ENCODE peak calls at places on chromosomes 5 and 9, in four cellular contexts. E is GM12878, F is SK-N-SH, H is K562. D is an unnamed sample.

GRCh38 chr9:10875752-10876151 is 262.9 kb upstream of the PTPRD start:
- DNase-seq in E (no peak), F (no peak), H (no peak), D (no peak)

GRCh38 chr5:136208946-136209345 is 16.0 kb upstream of the SMIM32 start:
- DNase-seq in E (no peak), F (no peak), H (no peak), D (no peak)

GRCh38 chr5:139710370-139711066 is 62.4 kb downstream of the CXXC5 start:
- DNase-seq in E (no peak), F (peak; percentile 83), H (peak; percentile 86), D (peak; percentile 70)

GRCh38 chr9:36854751-36855150 is 179.3 kb downstream of the PAX5 start:
- DNase-seq in E (no peak), F (no peak), H (no peak), D (no peak)

GRCh38 chr5:8907168-8907868 is 638.6 kb downstream of the SEMA5A start:
- DNase-seq in E (no peak), F (no peak), H (no peak), D (no peak)

GRCh38 chr5:1164696-1165630 is 36.4 kb upstream of the SLC6A19 start:
- DNase-seq in E (no peak), F (no peak), H (no peak), D (no peak)

GRCh38 chr5:134840811-134841210 is 5.0 kb upstream of the C5orf24 start:
- DNase-seq in E (no peak), F (no peak), H (no peak), D (no peak)

GRCh38 chr9:92961627-92962302 is 14.4 kb downstream of the FGD3 start:
- DNase-seq in E (no peak), F (no peak), H (no peak), D (no peak)

GRCh38 chr5:132824426-132824825 is 6.0 kb downstream of the SHROOM1 start:
- DNase-seq in E (no peak), F (no peak), H (no peak), D (no peak)

GRCh38 chr9:33211695-33212393 is 28.1 kb upstream of the SPINK4 start:
- DNase-seq in E (no peak), F (no peak), H (no peak), D (peak; percentile 31)

GRCh38 chr5:172178301-172179031 is 9.6 kb downstream of the STK10 start:
- DNase-seq in E (no peak), F (no peak), H (peak; percentile 64), D (no peak)

GRCh38 chr5:172180936-172181335 is 7.1 kb downstream of the STK10 start:
- DNase-seq in E (no peak), F (no peak), H (no peak), D (no peak)

GRCh38 chr5:172177232-172177631 is 10.8 kb downstream of the STK10 start:
- DNase-seq in E (no peak), F (no peak), H (no peak), D (no peak)

GRCh38 chr5:172182291-172182690 is 5.7 kb downstream of the STK10 start:
- DNase-seq in E (no peak), F (no peak), H (no peak), D (no peak)

GRCh38 chr5:172179032-172179989 is 8.7 kb downstream of the STK10 start:
- DNase-seq in E (peak; percentile 71), F (no peak), H (no peak), D (no peak)
- TF ChIP-seq USF1 in E (no peak), F (no peak), H (no peak), D (no peak)

GRCh38 chr5:122492675-122493074 is 180.6 kb downstream of the SNCAIP start:
- DNase-seq in E (no peak), F (peak; percentile 15), H (no peak), D (no peak)

GRCh38 chr5:122498163-122498562 is 186.1 kb downstream of the SNCAIP start:
- DNase-seq in E (no peak), F (peak; percentile 32), H (no peak), D (peak; percentile 63)

GRCh38 chr5:122490718-122491117 is 178.7 kb downstream of the SNCAIP start:
- DNase-seq in E (no peak), F (no peak), H (no peak), D (no peak)

GRCh38 chr5:122493776-122494518 is 181.9 kb downstream of the SNCAIP start:
- DNase-seq in E (no peak), F (peak; percentile 11), H (no peak), D (no peak)

GRCh38 chr5:122493091-122493775 is 181.2 kb downstream of the SNCAIP start:
- DNase-seq in E (no peak), F (peak; percentile 83), H (no peak), D (no peak)
- TF ChIP-seq USF1 in E (no peak), F (no peak), H (no peak), D (no peak)

DNA sequence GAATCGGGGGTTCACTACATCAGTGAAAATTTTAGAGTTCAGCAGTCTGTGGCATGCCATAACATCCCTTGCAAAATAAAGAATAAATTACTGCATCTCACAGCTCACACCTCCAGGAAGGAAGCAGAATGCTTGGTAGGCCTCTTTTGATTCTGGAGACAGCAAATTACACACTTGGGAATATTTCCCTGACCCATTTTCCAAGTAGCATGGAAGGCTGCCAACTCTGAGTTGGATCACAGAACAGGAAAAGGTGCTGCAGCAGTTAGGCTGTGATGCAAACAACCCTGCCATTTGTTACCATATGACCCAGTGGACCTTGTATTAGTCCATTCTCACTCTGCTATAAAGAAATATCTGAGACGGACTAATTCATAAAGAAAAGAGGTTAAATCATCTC is 293.5 kb downstream of the ASTN2 start:
- DNase-seq in E (no peak), F (no peak), H (no peak), D (no peak)
- TF ChIP-seq USF1 in E (no peak), F (no peak), H (no peak), D (no peak)

DNA sequence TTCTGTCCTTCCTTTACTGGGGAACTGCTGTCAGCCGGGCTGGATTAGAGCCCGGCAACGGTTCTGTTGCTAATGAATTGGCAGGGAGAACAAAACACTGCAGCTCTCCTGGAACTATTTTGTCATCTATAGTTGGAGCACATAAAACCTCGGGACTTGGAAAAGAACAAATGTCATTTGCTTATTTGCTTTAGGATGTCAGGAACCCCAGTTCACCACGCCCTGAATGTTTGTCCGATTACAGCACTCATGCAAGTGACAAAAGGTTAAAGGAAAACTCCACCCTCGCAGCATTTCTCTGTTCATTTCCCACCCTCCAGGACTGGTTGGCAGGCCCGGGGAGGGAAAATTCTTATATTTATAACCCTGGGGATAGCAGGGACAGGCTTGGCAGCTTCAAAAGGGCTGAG is 66.5 kb upstream of the PLPP1 start:
- DNase-seq in E (no peak), F (no peak), H (no peak), D (no peak)
- TF ChIP-seq USF1 in E (no peak), F (no peak), H (no peak), D (no peak)

DNA sequence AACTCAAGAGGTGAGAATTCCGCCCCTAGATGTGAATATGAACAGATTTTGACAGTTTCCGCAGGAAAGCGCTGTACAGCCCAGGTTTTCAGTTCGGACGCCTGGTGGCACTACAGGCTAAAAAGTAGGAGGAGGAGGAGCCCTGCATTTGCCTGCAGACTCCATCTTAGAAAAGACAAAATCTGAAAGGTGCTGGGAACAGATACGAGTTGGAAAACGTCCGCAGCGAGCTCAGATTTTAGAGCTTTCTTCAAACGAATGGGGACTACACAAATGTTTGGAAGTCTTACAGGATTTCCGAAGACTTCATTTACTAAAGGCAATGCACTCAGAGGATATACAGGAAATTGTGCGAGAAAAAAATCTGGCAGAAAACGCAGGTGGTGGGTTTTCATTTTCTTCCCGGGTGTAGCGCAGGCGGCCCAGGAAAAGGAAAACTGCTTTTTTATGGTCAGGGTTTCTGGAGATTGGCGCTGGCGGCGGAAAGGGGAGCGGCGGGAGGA is 9.9 kb upstream of the PCDHB2 start:
- DNase-seq in E (no peak), F (peak; percentile 77), H (peak; percentile 7), D (peak; percentile 68)
- TF ChIP-seq USF1 in E (no peak), F (no peak), H (no peak), D (no peak)

GRCh38 chr5:58136416-58136815 is 323.5 kb downstream of the PLK2 start:
- DNase-seq in E (no peak), F (no peak), H (no peak), D (no peak)

GRCh38 chr5:58135571-58136335 is 324.1 kb downstream of the PLK2 start:
- DNase-seq in E (no peak), F (no peak), H (no peak), D (no peak)

GRCh38 chr5:58138791-58139190 is 321.1 kb downstream of the PLK2 start:
- DNase-seq in E (no peak), F (no peak), H (no peak), D (no peak)

DNA sequence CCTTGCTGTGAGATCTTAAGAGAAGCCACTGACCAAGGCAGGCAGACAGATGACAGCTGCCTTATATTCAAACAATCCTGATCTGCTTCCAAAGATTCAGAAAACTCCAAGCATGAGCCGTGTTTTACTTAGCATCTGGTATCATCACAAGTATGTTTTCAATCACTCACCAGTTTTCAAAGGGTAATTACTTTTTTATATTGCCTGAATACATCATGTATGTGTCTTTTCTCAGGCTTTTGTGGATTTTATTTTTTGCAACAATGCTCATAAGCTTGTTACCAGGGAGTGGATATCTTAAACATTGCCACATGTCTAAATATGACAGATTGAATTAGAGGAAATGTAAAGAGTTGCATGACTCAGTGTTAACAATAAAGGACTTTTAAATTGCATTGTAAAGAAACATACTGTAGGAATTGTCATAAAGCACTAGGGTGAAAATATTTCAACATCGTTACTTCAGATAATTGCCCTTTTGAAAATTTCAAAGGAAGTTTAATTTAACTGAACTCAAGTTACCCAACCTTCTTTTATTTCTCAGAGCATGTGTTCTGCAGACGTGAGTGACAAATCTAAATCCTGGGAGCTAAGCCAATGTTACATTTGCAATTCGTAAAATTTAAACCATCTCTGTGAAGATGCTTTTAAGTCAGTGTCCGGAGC is 326.1 kb downstream of the PLK2 start:
- DNase-seq in E (no peak), F (peak; percentile 41), H (no peak), D (no peak)
- TF ChIP-seq USF1 in E (no peak), F (no peak), H (no peak), D (no peak)

GRCh38 chr9:73577867-73578266 is 426.2 kb downstream of the ANXA1 start:
- DNase-seq in E (no peak), F (peak; percentile 44), H (no peak), D (no peak)

GRCh38 chr9:73579823-73580222 is 428.2 kb downstream of the ANXA1 start:
- DNase-seq in E (no peak), F (no peak), H (no peak), D (no peak)

DNA sequence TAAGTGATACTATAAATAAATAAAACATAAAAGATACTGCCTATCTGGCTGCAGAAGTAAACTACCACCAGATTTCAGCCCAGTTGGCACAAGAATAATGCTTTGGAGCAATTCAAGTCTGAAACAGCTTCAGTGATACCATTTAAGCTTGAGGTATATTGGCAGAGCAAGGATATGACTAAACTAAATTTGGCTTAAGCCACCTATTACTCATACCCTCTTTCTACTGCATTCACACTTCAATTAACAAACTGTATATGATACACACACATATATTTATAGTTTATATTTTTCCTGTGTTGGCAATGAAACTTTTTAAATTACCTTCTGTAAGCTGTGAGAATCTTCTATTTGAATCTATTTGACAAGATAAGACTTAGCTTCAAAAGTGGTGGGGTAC is 431.9 kb downstream of the ANXA1 start:
- DNase-seq in E (no peak), F (no peak), H (no peak), D (no peak)
- TF ChIP-seq USF1 in E (no peak), F (no peak), H (no peak), D (no peak)